ENCODE peak calls at places on chromosomes 13 and 19, in nine cellular contexts. H is heart left ventricle; Q is heart right ventricle; R is AG04450; F is CD4-positive, CD25-positive, alpha-beta regulatory T cell; Y is left lung; E is tibial nerve; P is BE2C; X is IMR-90. A is an unnamed sample.

GRCh38 chr13:26679411-26679810 is 81.2 kb downstream of the GPR12 start:
- DNase-seq in X (peak; percentile 81), H (no peak), Y (no peak), Q (no peak), F (no peak), E (no peak), P (no peak), R (peak; percentile 24), A (no peak)

GRCh38 chr13:83272076-83272475 is 610.2 kb downstream of the SLITRK1 start:
- DNase-seq in Q (no peak), H (no peak), Y (no peak), X (no peak), R (no peak), E (no peak), F (no peak), P (no peak), A (no peak)

GRCh38 chr13:46160474-46161066 is 21.4 kb downstream of the LCP1 start:
- DNase-seq in P (peak; percentile 19), H (no peak), Q (no peak), E (no peak), X (peak; percentile 54), R (peak; percentile 11), F (peak; percentile 40), Y (no peak), A (peak; percentile 91)

GRCh38 chr13:74767031-74767430 is 632.8 kb upstream of the KLF12 start:
- DNase-seq in F (no peak), Y (no peak), H (peak; percentile 30), X (peak; percentile 66), R (no peak), E (no peak), Q (no peak), P (no peak), A (peak; percentile 5)

GRCh38 chr13:29125145-29125933 is 305.2 kb downstream of the MTUS2 start:
- DNase-seq in Y (no peak), R (no peak), P (no peak), H (no peak), X (no peak), Q (no peak), E (no peak), F (no peak), A (no peak)

GRCh38 chr13:102020611-102021216 is 381.1 kb downstream of the FGF14 start:
- DNase-seq in Y (no peak), Q (no peak), H (no peak), R (no peak), F (no peak), E (no peak), X (no peak), P (no peak), A (no peak)

GRCh38 chr19:52602931-52603330 is 32.8 kb downstream of the ZNF701 start:
- DNase-seq in X (no peak), R (no peak), Y (no peak), P (no peak), E (no peak), Q (no peak), H (no peak), F (no peak), A (no peak)

GRCh38 chr19:31304877-31305312 is 44.3 kb downstream of the TSHZ3 start:
- DNase-seq in F (no peak), Y (peak; percentile 34), R (no peak), Q (no peak), X (no peak), E (peak; percentile 29), P (no peak), H (no peak), A (peak; percentile 48)

GRCh38 chr13:40170982-40171381 is 495.5 kb downstream of the FOXO1 start:
- DNase-seq in F (no peak), E (no peak), P (no peak), Y (no peak), Q (no peak), H (peak; percentile 43), R (no peak), X (no peak), A (no peak)

GRCh38 chr19:17933414-17934129 is 757 bp downstream of the CCDC124 start:
- DNase-seq in F (no peak), R (no peak), Q (no peak), X (peak; percentile 42), E (no peak), Y (no peak), H (no peak), P (no peak), A (no peak)

GRCh38 chr13:25042141-25042540 is 53.8 kb upstream of the PABPC3 start:
- DNase-seq in P (no peak), F (no peak), Y (no peak), X (no peak), R (no peak), Q (no peak), E (no peak), H (no peak), A (no peak)

GRCh38 chr19:3046621-3047306 is 15.5 kb downstream of the TLE5 start:
- DNase-seq in F (no peak), X (no peak), P (no peak), H (no peak), R (no peak), Y (no peak), Q (peak; percentile 47), E (peak; percentile 39), A (peak; percentile 72)

GRCh38 chr19:45881082-45881908 is 4.6 kb downstream of the IRF2BP1 start:
- DNase-seq in Q (no peak), Y (no peak), P (no peak), H (no peak), X (no peak), R (no peak), E (no peak), F (no peak), A (no peak)

GRCh38 chr19:15330801-15331418 is 1.4 kb downstream of the BRD4 start:
- DNase-seq in Y (peak; percentile 42), F (peak; percentile 7), X (peak; percentile 89), E (no peak), R (peak; percentile 64), P (no peak), Q (no peak), H (no peak), A (no peak)

DNA sequence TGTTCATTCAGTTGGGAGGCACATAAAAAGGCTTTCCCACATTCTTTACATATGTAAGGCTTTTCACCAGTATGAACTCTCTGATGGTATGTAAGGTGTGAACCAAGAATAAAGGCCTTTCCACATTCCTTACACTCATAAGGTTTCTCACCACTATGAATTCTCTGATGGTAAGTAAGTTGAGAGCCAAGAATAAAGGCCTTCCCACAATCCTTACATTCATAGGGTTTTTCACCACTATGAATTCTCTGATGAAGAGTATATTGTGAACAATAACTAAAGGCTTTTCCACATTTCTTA is 29.3 kb downstream of the ZNF571 start:
- DNase-seq in P (no peak), F (no peak), X (no peak), R (no peak), E (no peak), Y (no peak), Q (no peak), H (no peak), A (no peak)
- H3K9me3 ChIP-seq in P (peaks cover 6% of the 10 kb centered on the region), F (no peaks in the 10 kb centered on the region), X (peaks cover 67% of the 10 kb centered on the region), R (peaks cover 37% of the 10 kb centered on the region), E (no peaks in the 10 kb centered on the region), Y (peaks cover 32% of the 10 kb centered on the region), Q (peaks cover 62% of the 10 kb centered on the region), H (peaks cover 42% of the 10 kb centered on the region), A (peaks cover 80% of the 10 kb centered on the region)

DNA sequence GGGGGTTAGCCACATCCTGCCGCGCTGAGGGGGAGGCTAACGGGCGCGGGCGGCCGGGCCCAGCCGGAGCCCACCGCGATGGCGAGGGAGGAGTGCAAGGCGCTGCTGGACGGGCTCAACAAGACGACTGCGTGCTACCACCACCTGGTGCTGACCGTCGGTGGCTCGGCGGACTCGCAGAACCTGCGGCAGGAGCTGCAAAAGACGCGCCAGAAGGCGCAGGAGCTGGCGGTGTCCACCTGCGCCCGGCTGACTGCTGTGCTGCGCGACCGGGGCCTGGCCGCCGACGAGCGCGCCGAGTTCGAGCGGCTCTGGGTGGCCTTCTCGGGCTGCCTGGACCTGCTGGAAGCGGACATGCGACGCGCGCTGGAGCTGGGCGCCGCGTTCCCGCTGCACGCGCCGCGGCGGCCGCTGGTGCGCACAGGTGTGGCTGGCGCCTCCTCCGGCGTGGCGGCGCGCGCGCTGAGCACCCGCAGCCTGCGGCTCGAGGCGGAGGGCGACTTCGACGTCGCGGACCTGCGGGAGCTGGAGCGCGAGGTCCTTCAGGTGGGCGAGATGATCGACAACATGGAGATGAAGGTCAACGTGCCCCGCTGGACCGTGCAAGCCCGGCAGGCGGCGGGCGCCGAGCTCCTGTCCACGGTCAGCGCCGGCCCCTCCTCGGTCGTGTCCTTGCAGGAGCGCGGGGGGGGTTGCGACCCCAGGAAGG is 692 bp downstream of the RGS9BP start:
- DNase-seq in F (peak; percentile 5), X (no peak), P (no peak), Y (no peak), R (no peak), H (no peak), E (no peak), Q (peak; percentile 30), A (no peak)
- H3K27me3 ChIP-seq in F (peaks cover 5% of the 10 kb centered on the region), X (peaks cover 34% of the 10 kb centered on the region), P (peaks cover 21% of the 10 kb centered on the region), Y (peaks cover 41% of the 10 kb centered on the region), R (peaks cover 23% of the 10 kb centered on the region), H (no peaks in the 10 kb centered on the region), E (peaks cover 19% of the 10 kb centered on the region), Q (no peaks in the 10 kb centered on the region), A (peaks cover 6% of the 10 kb centered on the region)

GRCh38 chr19:23384858-23385257 is 10.4 kb downstream of the ZNF91 start:
- DNase-seq in Q (no peak), H (no peak), F (no peak), P (no peak), Y (no peak), X (no peak), R (no peak), E (no peak), A (no peak)

GRCh38 chr19:23381114-23381513 is 14.2 kb downstream of the ZNF91 start:
- DNase-seq in P (no peak), X (no peak), H (no peak), Q (no peak), Y (no peak), F (no peak), E (no peak), R (no peak), A (no peak)

GRCh38 chr19:23382955-23383354 is 12.3 kb downstream of the ZNF91 start:
- DNase-seq in E (no peak), P (no peak), H (no peak), Q (no peak), F (no peak), R (no peak), X (no peak), Y (no peak), A (no peak)

GRCh38 chr19:23385404-23385803 is 9.9 kb downstream of the ZNF91 start:
- DNase-seq in Q (no peak), P (no peak), E (no peak), Y (no peak), X (no peak), H (no peak), R (no peak), F (no peak), A (no peak)

DNA sequence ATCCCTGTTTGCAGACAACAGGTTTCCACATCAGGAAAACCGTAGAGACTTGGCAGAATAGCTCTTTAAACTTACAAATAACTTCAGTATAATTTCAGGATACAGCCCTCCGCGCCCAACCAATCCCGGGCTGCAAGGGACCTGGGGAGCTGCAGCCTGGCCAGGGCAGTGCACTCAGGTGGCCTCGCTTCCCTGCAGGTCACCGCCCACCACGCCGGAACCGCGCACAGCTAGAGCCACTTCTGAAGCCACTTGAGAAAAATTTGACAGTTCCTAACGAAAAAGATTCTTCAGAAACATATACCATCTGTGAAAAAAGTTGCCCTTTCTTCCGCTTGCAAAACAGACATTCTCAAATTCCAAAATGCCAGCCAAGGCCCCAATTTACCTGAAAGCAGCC is 11.1 kb downstream of the ZNF91 start:
- DNase-seq in H (no peak), E (no peak), Q (no peak), X (no peak), F (no peak), R (no peak), P (no peak), Y (no peak), A (no peak)
- H3K9me3 ChIP-seq in H (no peaks in the 10 kb centered on the region), E (peaks cover 73% of the 10 kb centered on the region), Q (peaks cover 3% of the 10 kb centered on the region), X (peaks cover 51% of the 10 kb centered on the region), F (peaks cover 93% of the 10 kb centered on the region), R (peaks cover 51% of the 10 kb centered on the region), P (no peaks in the 10 kb centered on the region), Y (no peaks in the 10 kb centered on the region), A (peaks cover 68% of the 10 kb centered on the region)

GRCh38 chr13:27917121-27917947 is 2.5 kb upstream of the PDX1 start:
- DNase-seq in Q (no peak), X (no peak), E (no peak), Y (no peak), F (no peak), P (no peak), R (no peak), H (no peak), A (no peak)
- H3K27me3 ChIP-seq in Q (peaks cover 100% of the 10 kb centered on the region), X (peaks cover 73% of the 10 kb centered on the region), E (peaks cover 97% of the 10 kb centered on the region), Y (peaks cover 100% of the 10 kb centered on the region), F (peaks cover 32% of the 10 kb centered on the region), P (peaks cover 88% of the 10 kb centered on the region), R (peaks cover 63% of the 10 kb centered on the region), H (peaks cover 89% of the 10 kb centered on the region), A (peaks cover 95% of the 10 kb centered on the region)